ENCODE peak calls at places on chromosomes 4 and X, in five cellular contexts. X is A549, W is GM12878, R is HepG2, L is H1. E is an unnamed sample.

GRCh38 chrX:21883258-21883657 is 27.5 kb downstream of the YY2 start:
- DNase-seq in X (no peak), W (no peak), R (peak; percentile 0), L (no peak), E (no peak)

GRCh38 chrX:30751497-30751896 is 98.3 kb downstream of the GK start:
- DNase-seq in X (no peak), W (no peak), R (no peak), L (no peak), E (no peak)

GRCh38 chr4:135485371-135485770 is 1283.8 kb upstream of the PABPC4L start:
- DNase-seq in X (no peak), W (no peak), R (no peak), L (no peak), E (peak; percentile 1)

GRCh38 chr4:14539246-14539645 is 463.0 kb upstream of the CPEB2 start:
- DNase-seq in X (no peak), W (no peak), R (no peak), L (no peak), E (no peak)

GRCh38 chrX:24392709-24393108 is 32.3 kb downstream of the SUPT20HL1 start:
- DNase-seq in X (no peak), W (no peak), R (no peak), L (no peak), E (no peak)

GRCh38 chr4:94533405-94534223 is 81.9 kb downstream of the PDLIM5 start:
- DNase-seq in X (no peak), W (no peak), R (no peak), L (no peak), E (peak; percentile 58)

GRCh38 chr4:70676554-70677090 is 10.3 kb upstream of the JCHAIN start:
- DNase-seq in X (no peak), W (no peak), R (no peak), L (no peak), E (no peak)

GRCh38 chr4:183130328-183131155 is 31.5 kb downstream of the WWC2 start:
- DNase-seq in X (no peak), W (no peak), R (no peak), L (no peak), E (no peak)

GRCh38 chrX:150694738-150695410 is 1.7 kb downstream of the MTMR1 start:
- DNase-seq in X (no peak), W (no peak), R (no peak), L (no peak), E (peak; percentile 24)

GRCh38 chr4:148999924-149000323 is 557.7 kb upstream of the NR3C2 start:
- DNase-seq in X (no peak), W (no peak), R (no peak), L (no peak), E (no peak)

GRCh38 chrX:28697732-28698131 is 110.5 kb downstream of the IL1RAPL1 start:
- DNase-seq in X (no peak), W (no peak), R (no peak), L (no peak), E (no peak)

DNA sequence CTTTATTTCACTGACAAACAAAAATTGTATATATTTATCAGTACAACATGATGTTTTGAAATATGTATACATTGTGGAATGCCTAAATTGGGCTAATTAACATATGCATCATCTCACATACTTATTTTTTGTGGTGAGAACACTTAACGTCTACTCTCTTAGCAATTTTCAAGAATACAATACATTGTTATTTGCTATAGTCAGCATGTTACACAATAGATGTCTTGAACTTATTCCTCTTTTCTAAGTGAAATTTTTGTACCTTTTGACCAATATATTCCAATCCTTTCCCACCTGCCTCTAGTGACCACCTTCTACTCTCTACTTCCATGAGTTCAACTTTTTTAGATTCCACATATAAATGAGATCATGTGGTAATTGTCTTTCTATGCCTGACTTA is 35.1 kb downstream of the C4orf46 start:
- DNase-seq in X (no peak), W (no peak), R (no peak), L (no peak), E (no peak)
- TF ChIP-seq MAX in X (no peak), W (no peak), R (no peak), L (no peak), E (no peak)

GRCh38 chrX:18288716-18289115 is 65.8 kb downstream of the SCML2 start:
- DNase-seq in X (no peak), W (no peak), R (no peak), L (no peak), E (no peak)

GRCh38 chrX:18290200-18290599 is 64.3 kb downstream of the SCML2 start:
- DNase-seq in X (no peak), W (no peak), R (no peak), L (no peak), E (no peak)

GRCh38 chrX:18291006-18291545 is 63.4 kb downstream of the SCML2 start:
- DNase-seq in X (no peak), W (no peak), R (no peak), L (no peak), E (no peak)

DNA sequence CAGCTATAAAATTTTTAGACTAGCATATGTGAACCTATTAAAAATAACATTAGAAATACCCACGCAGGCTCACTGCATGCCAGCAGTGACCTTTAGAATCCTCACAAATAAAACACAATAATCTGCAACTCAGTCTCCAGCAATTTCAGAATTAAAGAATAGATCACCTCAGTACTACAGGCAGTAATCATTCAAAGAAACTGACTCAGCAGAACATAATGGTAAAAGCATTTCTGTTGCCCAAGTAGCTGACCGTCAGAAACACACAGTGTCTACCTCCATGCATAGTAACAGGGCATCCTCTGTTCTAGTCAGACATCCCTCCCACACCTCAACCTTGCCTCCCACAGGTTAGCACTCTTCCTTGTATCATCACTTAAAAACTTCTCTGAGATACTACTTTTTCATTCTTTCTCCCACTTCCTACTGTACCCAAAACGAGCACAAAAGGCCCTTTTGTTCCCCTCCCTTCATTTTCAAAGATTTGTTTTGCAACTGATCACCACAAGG is 65.7 kb upstream of the BEND2 start:
- DNase-seq in X (no peak), W (no peak), R (no peak), L (no peak), E (no peak)
- TF ChIP-seq HDAC2 in X (no peak), W (no peak), R (no peak), L (no peak), E (no peak)

GRCh38 chr4:176001171-176002006 is 64.3 kb upstream of the WDR17 start:
- DNase-seq in X (peak; percentile 5), W (no peak), R (no peak), L (peak; percentile 53), E (no peak)
- TF ChIP-seq MAX in X (no peak), W (no peak), R (no peak), L (peak; percentile 42), E (no peak)

GRCh38 chr4:169984203-169984602 is 42.0 kb downstream of the MFAP3L start:
- DNase-seq in X (no peak), W (no peak), R (no peak), L (no peak), E (no peak)
- TF ChIP-seq HDAC2 in X (no peak), W (no peak), R (no peak), L (no peak), E (no peak)

GRCh38 chr4:173318648-173319211 is 15.4 kb downstream of the HMGB2 start:
- DNase-seq in X (no peak), W (no peak), R (peak; percentile 10), L (no peak), E (no peak)

GRCh38 chr4:173316060-173316459 is 18.1 kb downstream of the HMGB2 start:
- DNase-seq in X (no peak), W (no peak), R (no peak), L (no peak), E (no peak)

GRCh38 chr4:173319696-173320095 is 14.5 kb downstream of the HMGB2 start:
- DNase-seq in X (no peak), W (no peak), R (no peak), L (no peak), E (no peak)

GRCh38 chr4:173314715-173315114 is 19.4 kb downstream of the HMGB2 start:
- DNase-seq in X (no peak), W (no peak), R (no peak), L (no peak), E (no peak)

GRCh38 chr4:173317003-173317402 is 17.2 kb downstream of the HMGB2 start:
- DNase-seq in X (no peak), W (no peak), R (peak; percentile 21), L (no peak), E (peak; percentile 36)
- TF ChIP-seq MAX in X (no peak), W (no peak), R (no peak), L (no peak), E (no peak)

DNA sequence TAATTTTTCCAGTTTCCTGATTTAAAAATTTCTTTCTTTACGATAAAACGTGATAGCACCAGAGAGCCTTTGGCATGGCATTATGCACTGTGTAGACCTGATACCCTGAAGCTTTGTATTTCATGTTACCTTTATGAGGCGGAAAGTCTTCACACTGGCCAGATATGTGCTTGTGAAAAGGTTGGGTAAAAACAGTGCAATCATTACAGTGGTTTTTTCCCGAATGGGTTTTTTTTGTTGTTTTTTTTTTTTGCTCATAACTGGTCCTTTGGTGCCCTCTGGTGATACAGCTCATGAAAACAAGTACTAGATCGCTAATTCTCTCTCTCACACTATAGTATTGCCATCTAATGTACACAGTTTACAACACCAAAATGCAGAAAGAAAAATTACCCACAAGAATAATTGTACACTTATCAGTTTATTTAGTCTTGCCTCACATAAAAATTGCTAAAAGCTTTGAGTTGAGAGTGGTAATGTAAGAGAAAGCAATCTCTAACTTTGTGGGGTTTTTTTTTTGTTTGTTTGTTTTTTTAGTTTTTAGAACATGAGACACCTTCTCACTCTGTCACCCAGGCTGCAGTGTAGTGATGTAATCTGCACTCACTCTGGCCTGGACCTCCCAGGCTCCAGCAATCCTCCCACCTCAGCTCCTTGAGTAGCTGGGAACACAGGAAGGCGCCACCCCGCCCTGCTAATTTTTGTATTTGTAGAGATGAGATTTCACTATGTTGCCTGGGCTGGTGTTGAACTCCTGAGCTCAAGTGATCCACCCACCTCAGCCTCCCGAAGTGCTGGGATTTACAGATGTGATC is 21.3 kb downstream of the SPCS3 start:
- DNase-seq in X (no peak), W (no peak), R (peak; percentile 24), L (no peak), E (peak; percentile 28)
- TF ChIP-seq HDAC2 in X (no peak), W (no peak), R (no peak), L (no peak), E (no peak)

DNA sequence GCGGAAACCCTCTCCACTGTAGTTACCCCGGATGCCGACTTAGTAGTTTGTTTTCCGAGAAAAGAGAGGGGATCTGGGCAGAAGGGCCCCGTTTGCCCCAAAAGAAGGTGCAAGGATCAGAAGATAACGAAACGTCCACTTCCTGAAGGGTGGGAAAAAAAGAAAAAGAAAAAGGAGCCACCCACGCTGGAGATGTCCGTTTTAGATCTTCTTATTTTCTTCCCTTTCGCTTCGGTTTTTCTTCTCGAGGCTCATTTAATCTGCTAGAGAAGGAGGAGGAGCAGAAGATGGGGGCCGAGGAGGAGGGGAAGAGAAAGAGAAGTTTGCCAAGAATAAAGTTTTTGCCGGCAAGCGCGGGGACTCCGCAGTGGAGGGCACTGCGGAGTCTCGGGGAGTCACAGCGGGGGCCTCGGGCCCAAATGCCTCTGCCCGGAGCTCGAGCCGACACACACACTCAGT is 490 bp downstream of the LEF1 start:
- DNase-seq in X (no peak), W (no peak), R (no peak), L (no peak), E (no peak)
- TF ChIP-seq MAX in X (no peak), W (no peak), R (no peak), L (no peak), E (no peak)

GRCh38 chrX:7779644-7780043 is 63.3 kb upstream of the VCX start:
- DNase-seq in X (no peak), W (no peak), R (peak; percentile 17), L (no peak), E (no peak)
- TF ChIP-seq HDAC2 in X (no peak), W (no peak), R (no peak), L (no peak), E (no peak)

E was measured in K562.